ENCODE peak calls at places on chromosomes 4 and X, in six cellular contexts. R is fibroblast of pulmonary artery, I is type B pancreatic cell, P is heart right ventricle, Z is uterus, U is left ventricle myocardium inferior. G is an unnamed sample.

GRCh38 chrX:135688137-135688536 is 25.3 kb upstream of the CT45A1 start:
- DNase-seq in R (no peak), I (no peak), P (no peak), Z (no peak), U (no peak), G (no peak)

GRCh38 chr4:152515678-152516077 is 20.2 kb downstream of the FBXW7 start:
- DNase-seq in R (peak; percentile 62), I (no peak), P (no peak), Z (no peak), U (no peak), G (no peak)

GRCh38 chrX:70172226-70172625 is 5.1 kb upstream of the DGAT2L6 start:
- DNase-seq in R (no peak), I (no peak), P (no peak), Z (no peak), U (no peak), G (no peak)

GRCh38 chrX:107787827-107788226 is 10.3 kb downstream of the NCBP2L start:
- DNase-seq in R (no peak), I (no peak), P (no peak), Z (no peak), U (no peak), G (no peak)

GRCh38 chr4:101284546-101284945 is 62.8 kb downstream of the PPP3CA start:
- DNase-seq in R (peak; percentile 83), I (no peak), P (no peak), Z (no peak), U (no peak), G (no peak)

GRCh38 chr4:109004431-109004830 is 241.6 kb upstream of the ETNPPL start:
- DNase-seq in R (no peak), I (no peak), P (no peak), Z (no peak), U (no peak), G (no peak)

GRCh38 chr4:78656968-78657445 is 105.4 kb downstream of the ANXA3 start:
- DNase-seq in R (no peak), I (no peak), P (no peak), Z (no peak), U (no peak), G (no peak)

GRCh38 chr4:153655928-153656327 is 28.2 kb upstream of the TLR2 start:
- DNase-seq in R (peak; percentile 73), I (no peak), P (no peak), Z (no peak), U (no peak), G (no peak)

GRCh38 chrX:13387656-13388421 is 68.0 kb upstream of the ATXN3L start:
- DNase-seq in R (no peak), I (no peak), P (no peak), Z (no peak), U (no peak), G (no peak)

GRCh38 chrX:100296183-100296753 is 113.8 kb downstream of the PCDH19 start:
- DNase-seq in R (no peak), I (no peak), P (no peak), Z (no peak), U (no peak), G (no peak)

GRCh38 chrX:107632291-107632690 is 4.0 kb downstream of the PRPS1 start:
- DNase-seq in R (no peak), I (no peak), P (no peak), Z (no peak), U (no peak), G (no peak)

GRCh38 chrX:41337140-41337539 is 3.2 kb downstream of the DDX3X start:
- DNase-seq in R (no peak), I (no peak), P (no peak), Z (no peak), U (no peak), G (no peak)

GRCh38 chr4:180674629-180675367 is 1568.4 kb upstream of the TENM3 start:
- DNase-seq in R (no peak), I (no peak), P (no peak), Z (no peak), U (no peak), G (no peak)

GRCh38 chr4:113684534-113685091 is 76.9 kb downstream of the CAMK2D start:
- DNase-seq in R (peak; percentile 52), I (no peak), P (peak; percentile 54), Z (peak; percentile 39), U (peak; percentile 71), G (peak; percentile 84)

GRCh38 chr4:137576437-137576836 is 44.1 kb upstream of the PCDH18 start:
- DNase-seq in R (peak; percentile 34), I (no peak), P (no peak), Z (no peak), U (no peak), G (no peak)

GRCh38 chrX:69221239-69222102 is 56.2 kb upstream of the PJA1 start:
- DNase-seq in R (no peak), I (no peak), P (no peak), Z (no peak), U (no peak), G (no peak)

GRCh38 chrX:119062750-119063374 is 9.9 kb upstream of the CT47C1 start:
- DNase-seq in R (peak; percentile 14), I (no peak), P (no peak), Z (no peak), U (no peak), G (no peak)

GRCh38 chrX:71640002-71640401 is 21.7 kb upstream of the CXCR3 start:
- DNase-seq in R (no peak), I (no peak), P (no peak), Z (no peak), U (no peak), G (no peak)

GRCh38 chrX:24153796-24154189 is 4.3 kb downstream of the ZFX start:
- DNase-seq in R (no peak), I (no peak), P (no peak), Z (no peak), U (no peak), G (no peak)

GRCh38 chr4:98387345-98388017 is 126.3 kb downstream of the RAP1GDS1 start:
- DNase-seq in R (no peak), I (no peak), P (no peak), Z (no peak), U (no peak), G (no peak)

GRCh38 chrX:31445542-31445941 is 373.7 kb upstream of the FTHL17 start:
- DNase-seq in R (no peak), I (no peak), P (no peak), Z (no peak), U (no peak), G (no peak)

GRCh38 chr4:3010998-3011397 is 47.6 kb downstream of the GRK4 start:
- DNase-seq in R (peak; percentile 39), I (no peak), P (no peak), Z (peak; percentile 28), U (no peak), G (no peak)

GRCh38 chr4:114378306-114378903 is 220.2 kb upstream of the UGT8 start:
- DNase-seq in R (peak; percentile 68), I (no peak), P (no peak), Z (no peak), U (no peak), G (no peak)

GRCh38 chr4:72909461-72909860 is 160.1 kb downstream of the COX18 start:
- DNase-seq in R (no peak), I (no peak), P (no peak), Z (no peak), U (no peak), G (no peak)

GRCh38 chrX:117522725-117523700 is 593.6 kb downstream of the KLHL13 start:
- DNase-seq in R (no peak), I (no peak), P (no peak), Z (no peak), U (no peak), G (no peak)

GRCh38 chr4:100682477-100683218 is 164.8 kb upstream of the EMCN start:
- DNase-seq in R (no peak), I (no peak), P (no peak), Z (no peak), U (no peak), G (no peak)

GRCh38 chrX:97931586-97931985 is 1047.9 kb downstream of the RPA4 start:
- DNase-seq in R (no peak), I (no peak), P (no peak), Z (no peak), U (no peak), G (no peak)

GRCh38 chr4:116539744-116540143 is 545.6 kb downstream of the TRAM1L1 start:
- DNase-seq in R (no peak), I (no peak), P (no peak), Z (no peak), U (no peak), G (no peak)

GRCh38 chr4:41057456-41057855 is 156.9 kb downstream of the APBB2 start:
- DNase-seq in R (no peak), I (no peak), P (no peak), Z (no peak), U (no peak), G (no peak)

GRCh38 chr4:23169598-23170311 is 477.0 kb downstream of the GBA3 start:
- DNase-seq in R (no peak), I (no peak), P (no peak), Z (no peak), U (no peak), G (no peak)

GRCh38 chrX:87582453-87582852 is 64.9 kb downstream of the KLHL4 start:
- DNase-seq in R (no peak), I (no peak), P (no peak), Z (no peak), U (no peak), G (no peak)

GRCh38 chrX:87578978-87579377 is 61.4 kb downstream of the KLHL4 start:
- DNase-seq in R (peak; percentile 36), I (no peak), P (no peak), Z (no peak), U (no peak), G (no peak)

GRCh38 chrX:87580862-87581261 is 63.3 kb downstream of the KLHL4 start:
- DNase-seq in R (no peak), I (no peak), P (no peak), Z (no peak), U (no peak), G (no peak)

GRCh38 chrX:87583679-87584078 is 66.1 kb downstream of the KLHL4 start:
- DNase-seq in R (peak; percentile 40), I (no peak), P (no peak), Z (no peak), U (no peak), G (no peak)
- TF ChIP-seq CTCF in R (peak; percentile 44), I (peak; percentile 75), P (peak; percentile 45), Z (no peak), U (peak; percentile 37), G (peak; percentile 38)

GRCh38 chr4:59161249-59161648 is 2038.9 kb upstream of the ADGRL3 start:
- DNase-seq in R (no peak), I (no peak), P (no peak), Z (no peak), U (no peak), G (no peak)
- TF ChIP-seq CTCF in R (no peak), I (no peak), P (no peak), Z (no peak), U (no peak), G (no peak)

DNA sequence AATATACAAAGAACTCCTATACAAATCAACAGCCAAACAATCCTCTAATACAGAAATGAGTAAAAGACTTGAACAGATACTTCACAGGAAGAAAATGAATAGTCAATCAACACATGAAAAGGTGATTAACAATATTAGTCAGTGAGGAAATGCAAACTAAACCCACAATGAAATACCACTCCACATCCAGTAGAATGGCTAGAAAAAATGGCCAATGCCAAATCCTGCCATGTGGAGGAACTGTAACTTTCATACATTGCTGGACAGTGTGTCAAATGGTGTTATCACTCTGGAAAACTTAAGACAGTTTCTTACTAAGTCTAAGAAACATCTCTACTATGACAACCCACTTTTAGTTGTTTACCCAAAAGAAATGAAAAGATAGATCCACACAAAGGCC is 59.5 kb downstream of the NSG1 start:
- DNase-seq in R (no peak), I (no peak), P (no peak), Z (no peak), U (no peak), G (no peak)
- TF ChIP-seq CTCF in R (no peak), I (no peak), P (no peak), Z (no peak), U (no peak), G (no peak)

GRCh38 chrX:56793533-56794320 is 64.7 kb downstream of the NBDY start:
- DNase-seq in R (no peak), I (peak; percentile 49), P (no peak), Z (no peak), U (no peak), G (no peak)
- TF ChIP-seq CTCF in R (no peak), I (no peak), P (no peak), Z (no peak), U (no peak), G (no peak)